ENCODE peak calls at places on chromosomes 7 and 10, in seven cellular contexts. A is neural progenitor cell; O is pancreas; K is tibial artery; X is heart left ventricle; U is naive thymus-derived CD4-positive, alpha-beta T cell; H is ascending aorta. J is an unnamed sample.

GRCh38 chr10:72137583-72137982 is 49.2 kb upstream of the SPOCK2 start:
- DNase-seq in O (no peak), A (no peak), H (no peak), X (no peak), U (no peak), K (no peak), J (no peak)

GRCh38 chr10:43197834-43198681 is 59.8 kb downstream of the CSGALNACT2 start:
- DNase-seq in H (peak; percentile 53), X (no peak), K (peak; percentile 14), U (no peak), O (peak; percentile 63), A (peak; percentile 45), J (peak; percentile 7)

GRCh38 chr10:117536862-117537435 is 5.6 kb upstream of the EMX2 start:
- DNase-seq in A (peak; percentile 75), X (no peak), K (no peak), U (no peak), O (peak; percentile 65), H (no peak), J (no peak)

GRCh38 chr10:24027107-24027506 is 181.8 kb upstream of the KIAA1217 start:
- DNase-seq in U (no peak), X (no peak), O (no peak), H (no peak), A (no peak), K (no peak), J (no peak)

GRCh38 chr10:22992075-22992474 is 64.2 kb downstream of the ARMC3 start:
- DNase-seq in U (peak; percentile 31), O (no peak), K (no peak), A (no peak), X (no peak), H (no peak), J (no peak)

GRCh38 chr10:52353960-52354394 is 39.9 kb downstream of the DKK1 start:
- DNase-seq in O (no peak), H (no peak), U (no peak), A (no peak), K (no peak), X (no peak), J (no peak)

GRCh38 chr10:77925795-77926565 is 575 bp downstream of the DLG5 start:
- DNase-seq in O (peak; percentile 91), A (peak; percentile 72), U (no peak), H (peak; percentile 69), X (peak; percentile 40), K (peak; percentile 41), J (peak; percentile 76)

GRCh38 chr10:132516771-132517725 is 20.5 kb upstream of the INPP5A start:
- DNase-seq in A (peak; percentile 55), O (peak; percentile 94), X (peak; percentile 96), H (peak; percentile 98), U (no peak), K (peak; percentile 94), J (peak; percentile 97)

GRCh38 chr7:70696139-70696782 is 435.7 kb upstream of the GALNT17 start:
- DNase-seq in U (no peak), K (no peak), A (peak; percentile 30), O (no peak), X (no peak), H (no peak), J (no peak)

GRCh38 chr10:115572740-115573455 is 479.7 kb downstream of the ATRNL1 start:
- DNase-seq in U (no peak), H (no peak), A (peak; percentile 42), O (no peak), X (no peak), K (no peak), J (no peak)

GRCh38 chr10:69629897-69630650 is at the start of gene FAM241B:
- DNase-seq in O (peak; percentile 94), X (peak; percentile 63), A (peak; percentile 90), U (peak; percentile 77), H (peak; percentile 83), K (no peak), J (peak; percentile 43)

GRCh38 chr7:98617960-98618418 is 904 bp downstream of the NPTX2 start:
- DNase-seq in O (no peak), U (no peak), H (no peak), K (no peak), X (no peak), A (peak; percentile 63), J (no peak)

GRCh38 chr10:99595770-99596465 is 24.3 kb downstream of the SLC25A28 start:
- DNase-seq in H (no peak), X (no peak), A (peak; percentile 36), U (no peak), O (no peak), K (no peak), J (peak; percentile 43)

GRCh38 chr10:114100848-114101741 is 57.4 kb downstream of the ADRB1 start:
- DNase-seq in X (peak; percentile 51), K (no peak), O (no peak), A (peak; percentile 59), U (no peak), H (no peak), J (no peak)
- H3K4me3 ChIP-seq in X (peak overlapping the region; percentile 52), K (peak overlapping the region; percentile 43), O (peak overlapping the region; percentile 21), A (peak overlapping the region; percentile 41), U (no peak overlapping the region), H (peak overlapping the region; percentile 56), J (peak overlapping the region; percentile 47)

DNA sequence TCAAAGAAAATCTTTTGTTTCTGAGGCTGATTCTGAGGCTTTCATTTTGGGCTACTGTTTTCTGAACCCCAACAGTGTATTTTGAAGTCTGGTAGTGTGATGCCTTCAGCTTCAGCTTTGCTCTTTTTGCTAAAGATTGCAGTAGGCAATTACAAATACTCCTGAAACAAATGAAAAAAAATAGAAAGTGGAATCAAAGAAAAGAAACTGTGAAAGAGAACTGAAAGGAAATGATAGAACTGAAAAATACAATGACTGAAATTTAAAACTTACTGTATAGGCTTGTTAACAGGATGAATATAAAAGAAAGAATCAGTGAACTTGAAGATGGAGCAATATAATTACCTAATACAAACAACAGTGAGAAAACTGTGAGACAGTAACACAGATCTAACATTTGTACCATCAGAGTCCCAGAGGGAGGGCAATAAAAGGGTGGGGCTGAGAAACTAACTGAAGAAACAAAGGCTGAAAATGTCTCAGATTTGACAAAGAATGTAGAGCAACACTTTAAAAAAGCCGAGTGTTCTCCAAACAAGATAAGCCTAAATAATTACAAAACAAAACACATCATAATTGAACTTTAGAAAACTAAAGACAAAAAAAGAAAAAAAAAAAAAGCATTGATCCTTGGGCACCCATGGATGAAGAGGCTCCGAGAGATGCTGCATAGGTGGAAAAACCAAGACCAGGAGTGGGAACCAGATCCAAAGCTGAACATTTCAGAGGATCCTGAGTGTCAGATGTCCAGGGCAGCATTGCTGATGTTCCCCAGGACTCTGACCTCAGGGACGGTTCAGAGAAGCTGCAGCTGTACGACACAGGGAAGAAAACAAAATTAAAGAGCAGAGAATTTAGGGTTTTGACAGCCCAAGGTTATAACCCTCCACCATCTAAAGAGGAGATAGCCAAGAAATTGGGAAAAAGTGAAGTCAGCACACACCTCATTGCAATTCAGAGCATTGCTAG is 223.2 kb upstream of the IGFBP3 start:
- DNase-seq in H (no peak), A (no peak), U (no peak), O (no peak), X (no peak), K (no peak), J (no peak)
- H3K27ac ChIP-seq in H (peak overlapping the region; percentile 9), A (no peak overlapping the region), U (no peak overlapping the region), O (no peak overlapping the region), X (no peak overlapping the region), K (no peak overlapping the region), J (no peak overlapping the region)

GRCh38 chr10:45419673-45420020 is 45.6 kb downstream of the ALOX5 start:
- DNase-seq in X (no peak), K (no peak), A (no peak), O (no peak), H (no peak), U (no peak), J (no peak)
- H3K4me3 ChIP-seq in X (peak overlapping the region; percentile 66), K (peak overlapping the region; percentile 62), A (peak overlapping the region; percentile 43), O (no peak overlapping the region), H (peak overlapping the region; percentile 71), U (peak overlapping the region; percentile 68), J (peak overlapping the region; percentile 61)

DNA sequence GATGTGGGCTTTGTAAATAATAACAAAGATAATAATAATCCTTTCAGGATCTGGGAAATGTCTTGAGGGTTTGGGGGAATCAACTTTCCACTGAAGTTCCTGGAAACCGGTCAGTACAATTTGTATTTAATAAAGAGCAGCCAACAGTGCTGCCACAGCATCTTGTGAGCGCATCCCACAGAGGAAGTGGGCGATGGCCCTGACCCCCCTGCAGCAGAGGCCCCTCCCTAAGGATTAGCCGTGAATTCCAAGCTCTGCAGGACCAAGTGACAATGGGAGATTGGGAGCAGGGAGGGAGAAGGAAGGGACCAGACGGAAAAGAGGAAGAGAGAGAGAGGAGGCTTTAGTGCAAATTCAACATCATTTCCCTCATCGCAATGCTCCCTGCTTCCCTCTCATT is 349.2 kb downstream of the RNLS start:
- DNase-seq in X (no peak), O (no peak), H (no peak), A (peak; percentile 55), U (no peak), K (no peak), J (no peak)
- H3K27ac ChIP-seq in X (peak overlapping the region; percentile 70), O (no peak overlapping the region), H (no peak overlapping the region), A (no peak overlapping the region), U (no peak overlapping the region), K (no peak overlapping the region), J (peak overlapping the region; percentile 11)

GRCh38 chr10:3364768-3365480 is 192.3 kb upstream of the PITRM1 start:
- DNase-seq in X (no peak), H (no peak), K (no peak), U (no peak), O (no peak), A (no peak), J (no peak)
- H3K4me3 ChIP-seq in X (no peak overlapping the region), H (no peak overlapping the region), K (no peak overlapping the region), U (no peak overlapping the region), O (no peak overlapping the region), A (no peak overlapping the region), J (no peak overlapping the region)

DNA sequence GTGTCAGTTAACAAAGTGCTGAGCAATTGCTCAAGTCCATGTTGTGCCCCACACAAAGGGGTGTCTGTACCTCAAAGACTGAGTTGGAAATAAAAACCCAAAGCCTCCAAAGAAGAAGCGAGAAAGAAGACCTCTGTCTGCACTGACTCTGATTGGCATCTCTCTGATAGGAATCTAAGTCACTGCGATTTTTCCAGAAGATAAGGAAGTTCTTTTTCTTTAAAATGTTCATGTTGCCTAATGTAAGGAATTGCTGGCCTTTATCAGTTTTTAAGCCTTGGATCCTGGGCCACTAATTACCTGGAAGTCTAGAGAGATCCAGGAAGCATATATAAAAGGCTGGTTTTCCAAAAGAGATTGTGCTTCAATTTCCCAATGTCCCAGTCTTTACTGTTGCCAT is 24.1 kb upstream of the MET start:
- DNase-seq in A (no peak), H (no peak), K (no peak), X (no peak), U (no peak), O (no peak), J (no peak)
- H3K27ac ChIP-seq in A (no peak overlapping the region), H (no peak overlapping the region), K (no peak overlapping the region), X (no peak overlapping the region), U (no peak overlapping the region), O (no peak overlapping the region), J (peak overlapping the region; percentile 9)

DNA sequence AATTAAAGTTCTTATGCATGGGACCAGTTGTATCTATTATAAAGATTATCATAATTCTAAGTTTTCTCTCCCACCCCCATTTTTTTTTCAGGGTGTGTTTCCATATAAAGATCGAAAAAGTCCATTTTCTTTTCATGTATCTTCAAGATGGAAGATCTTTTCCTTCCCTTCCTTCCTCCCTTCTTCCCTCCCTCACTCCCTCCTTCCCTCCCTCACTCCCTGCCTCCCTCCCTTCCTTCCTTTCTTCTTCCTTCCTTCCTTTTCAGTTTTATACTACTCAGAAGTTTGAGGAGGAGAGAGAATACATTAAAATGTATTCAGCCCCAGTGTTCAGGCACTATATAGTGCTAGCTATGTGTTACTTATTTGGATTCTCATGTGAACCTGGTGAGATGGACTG is 98.0 kb downstream of the POLL start:
- DNase-seq in A (no peak), H (no peak), U (no peak), O (no peak), K (no peak), X (no peak), J (no peak)
- H3K4me3 ChIP-seq in A (no peak overlapping the region), H (no peak overlapping the region), U (no peak overlapping the region), O (no peak overlapping the region), K (no peak overlapping the region), X (no peak overlapping the region), J (no peak overlapping the region)

GRCh38 chr10:66833861-66834260 is 92.0 kb upstream of the LRRTM3 start:
- DNase-seq in A (peak; percentile 50), H (no peak), O (no peak), X (no peak), K (no peak), U (no peak), J (no peak)
- H3K27ac ChIP-seq in A (peak overlapping the region; percentile 35), H (no peak overlapping the region), O (no peak overlapping the region), X (no peak overlapping the region), K (no peak overlapping the region), U (no peak overlapping the region), J (no peak overlapping the region)

J was measured in gastrocnemius medialis.